ENCODE peak calls at places on chromosomes 12 and 14, in four cellular contexts. E, T, S and V are unnamed samples.

GRCh38 chr12:76679778-76680177 is 84.1 kb upstream of the ZDHHC17 start:
- DNase-seq in T (no peak), E (no peak), S (no peak), V (no peak)

GRCh38 chr12:57456737-57457490 is 1.8 kb downstream of the INHBE start:
- DNase-seq in T (no peak), E (no peak), S (no peak), V (no peak)

GRCh38 chr14:93163570-93163969 is 21.1 kb downstream of the MOAP1 start:
- DNase-seq in S (no peak), E (no peak), T (peak), V (no peak)

GRCh38 chr12:124020398-124021024 is 47.5 kb downstream of the ZNF664 start:
- DNase-seq in T (no peak), E (no peak), S (no peak), V (no peak)

GRCh38 chr14:74574706-74575105 is 37.3 kb downstream of the LTBP2 start:
- DNase-seq in E (no peak), S (no peak), T (no peak), V (no peak)

GRCh38 chr14:67814826-67815225 is 1.6 kb downstream of the ZFYVE26 start:
- DNase-seq in E (no peak), T (no peak), S (no peak), V (no peak)

GRCh38 chr12:93827669-93828068 is 150.5 kb downstream of the CRADD start:
- DNase-seq in T (no peak), E (no peak), S (no peak), V (no peak)

GRCh38 chr12:62976110-62976640 is 41.2 kb upstream of the PPM1H start:
- DNase-seq in S (no peak), T (peak), E (no peak), V (no peak)

GRCh38 chr12:54680374-54680773 is 32.2 kb upstream of the DCD start:
- DNase-seq in E (peak), S (peak), T (peak), V (peak)

GRCh38 chr12:132185698-132186097 is 41.4 kb downstream of the NOC4L start:
- DNase-seq in S (no peak), E (no peak), T (no peak), V (no peak)

GRCh38 chr14:104107611-104108569 is 22.4 kb downstream of the ASPG start:
- DNase-seq in E (peak), S (no peak), T (peak), V (peak)

GRCh38 chr14:61608245-61609142 is 86.8 kb upstream of the HIF1A start:
- DNase-seq in S (no peak), E (peak), T (no peak), V (no peak)

GRCh38 chr14:50590464-50590863 is 30.5 kb downstream of the ATL1 start:
- DNase-seq in S (no peak), E (no peak), T (no peak), V (no peak)

GRCh38 chr12:130572553-130572952 is 143.5 kb downstream of the RIMBP2 start:
- DNase-seq in S (no peak), T (no peak), E (peak), V (no peak)

GRCh38 chr14:82313889-82314288 is 780.2 kb upstream of the SEL1L start:
- DNase-seq in T (no peak), S (no peak), E (no peak), V (no peak)

DNA sequence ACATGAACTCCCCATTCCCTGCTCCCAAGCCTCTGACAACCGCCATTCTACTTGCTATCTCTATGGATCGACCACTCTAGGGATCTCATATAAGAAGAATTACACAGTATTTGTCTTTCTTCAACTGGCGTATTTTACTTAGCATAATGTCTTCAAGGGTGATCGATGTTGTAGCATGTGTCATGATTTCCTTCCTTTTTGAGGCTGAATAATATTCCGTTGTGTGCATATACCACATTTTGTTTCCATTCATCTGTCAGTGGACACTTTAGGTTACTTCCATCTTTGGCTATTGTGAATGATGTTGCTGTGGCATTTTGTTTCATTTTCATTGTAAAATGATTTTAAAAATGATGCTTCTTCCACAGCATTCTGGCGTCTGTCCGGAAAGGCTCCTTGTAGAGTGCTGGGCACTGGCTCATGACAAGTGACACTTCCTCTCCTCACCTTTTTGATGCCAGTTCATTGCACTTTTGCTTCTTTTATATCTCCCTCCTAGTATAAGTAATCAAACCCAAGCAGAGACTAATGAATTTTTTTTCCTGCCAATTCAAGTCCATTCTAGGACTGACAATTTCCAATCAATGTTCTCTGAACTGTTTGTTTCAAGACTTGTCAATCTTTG is 39.3 kb downstream of the SCN8A start:
- DNase-seq in S (no peak), E (no peak), T (no peak), V (no peak)
- TF ChIP-seq MAX in S (no peak), E (no peak), T (no peak), V (no peak)

GRCh38 chr12:85968606-85969005 is 94.5 kb downstream of the NTS start:
- DNase-seq in E (no peak), S (no peak), T (no peak), V (no peak)

GRCh38 chr12:85963322-85963721 is 89.2 kb downstream of the NTS start:
- DNase-seq in S (no peak), E (no peak), T (no peak), V (no peak)
- TF ChIP-seq TEAD4 in S (no peak), E (no peak), T (no peak), V (no peak)

DNA sequence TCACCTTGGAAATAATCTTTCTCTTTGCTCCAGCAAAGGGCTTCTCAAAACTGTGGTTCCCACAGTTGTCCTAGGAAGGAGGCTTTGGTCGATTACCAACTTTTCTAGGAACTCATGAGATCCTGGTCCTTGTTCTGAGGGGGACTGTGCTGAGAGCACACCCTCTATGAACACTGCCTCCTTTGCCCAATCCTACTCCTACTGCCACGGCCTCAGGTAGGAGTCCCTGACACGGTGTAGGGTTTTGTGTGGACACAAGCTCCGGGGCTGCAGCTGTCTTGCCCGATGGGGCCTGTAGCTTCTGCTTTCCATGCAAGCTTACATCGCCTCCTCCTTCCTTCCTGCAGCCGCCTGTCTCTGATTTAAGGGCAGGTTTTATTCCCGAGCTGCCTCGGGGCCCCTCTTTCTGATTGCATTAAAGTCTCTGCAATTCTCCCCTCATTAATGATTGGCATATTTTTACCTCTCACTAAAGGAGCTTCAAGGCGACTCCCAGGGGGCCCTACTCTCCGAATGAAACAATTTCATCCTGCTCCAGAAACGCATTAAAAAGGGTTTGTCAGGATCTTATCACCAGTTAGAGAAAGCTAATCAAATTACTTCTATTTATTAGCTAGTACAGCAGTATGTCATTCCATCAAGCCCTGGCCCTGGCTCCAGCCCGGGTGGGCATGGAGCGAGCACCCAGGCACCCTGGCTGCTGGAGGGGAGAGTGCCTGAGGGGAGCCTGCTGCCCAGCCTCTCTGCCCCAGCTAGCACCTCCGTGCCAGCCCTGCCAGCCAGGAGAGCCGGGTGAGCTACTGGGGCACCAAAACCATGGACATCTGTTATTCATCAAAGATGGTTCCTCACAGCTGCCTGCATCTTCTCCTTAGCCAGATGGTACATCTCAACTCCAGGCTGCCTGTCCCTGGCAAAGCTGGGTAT is 38.1 kb upstream of the ESRRB start:
- DNase-seq in T (no peak), E (peak), S (no peak), V (no peak)
- TF ChIP-seq MAX in T (no peak), E (no peak), S (no peak), V (no peak)

DNA sequence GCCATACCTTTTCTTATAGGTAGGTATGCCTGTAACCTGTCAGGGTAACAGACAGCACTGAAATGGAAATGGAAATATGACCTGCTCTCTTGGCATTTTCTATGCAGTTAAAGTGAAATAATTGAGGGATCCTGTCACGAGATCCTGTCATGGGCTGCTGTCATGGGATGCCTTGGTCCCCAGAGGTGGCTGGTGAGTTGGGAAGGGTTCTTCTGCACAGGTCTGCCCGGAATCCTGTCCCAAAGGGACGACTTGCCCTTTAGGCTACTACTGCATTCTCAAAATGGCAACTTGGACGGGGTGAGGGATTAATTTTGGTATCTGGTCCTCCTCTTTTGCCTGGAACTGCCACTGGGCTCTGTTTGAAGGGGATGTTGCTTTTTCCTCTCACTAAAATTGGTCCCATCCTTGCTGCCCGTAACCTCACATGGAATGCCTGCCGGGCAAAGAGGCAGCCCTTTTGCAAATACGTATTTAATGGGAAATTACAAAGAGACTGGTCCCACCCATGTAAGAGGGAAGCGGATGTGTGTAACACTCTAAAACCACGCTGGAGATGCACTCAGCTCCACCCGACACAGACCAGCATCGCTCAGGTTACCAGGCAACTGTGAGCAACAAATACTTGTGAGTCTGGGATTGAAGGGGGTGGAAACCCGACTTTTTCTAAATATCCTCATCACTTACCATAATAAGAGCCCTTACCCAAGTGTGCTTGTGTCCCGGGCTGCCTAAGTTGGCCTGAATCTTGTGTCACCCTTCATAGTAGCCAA is 47.5 kb downstream of the ELK3 start:
- DNase-seq in T (no peak), E (no peak), S (no peak), V (no peak)
- TF ChIP-seq TEAD4 in T (no peak), E (no peak), S (no peak), V (no peak)

GRCh38 chr12:105231396-105231795 is 4.6 kb downstream of the APPL2 start:
- DNase-seq in T (no peak), E (no peak), S (no peak), V (no peak)
- TF ChIP-seq MAX in T (no peak), E (no peak), S (no peak), V (no peak)

GRCh38 chr12:12537421-12537820 is 25.2 kb downstream of the DUSP16 start:
- DNase-seq in E (no peak), T (no peak), S (no peak), V (no peak)
- TF ChIP-seq TEAD4 in E (no peak), T (no peak), S (no peak), V (no peak)

GRCh38 chr12:107822356-107822755 is 47.9 kb downstream of the ASCL4 start:
- DNase-seq in T (no peak), S (no peak), E (no peak), V (peak)

GRCh38 chr12:107817250-107817649 is 42.7 kb downstream of the ASCL4 start:
- DNase-seq in S (no peak), T (no peak), E (no peak), V (no peak)

GRCh38 chr12:107818984-107819383 is 44.5 kb downstream of the ASCL4 start:
- DNase-seq in E (no peak), T (no peak), S (no peak), V (no peak)
- TF ChIP-seq MAX in E (no peak), T (no peak), S (no peak), V (no peak)

GRCh38 chr14:69004731-69005431 is 25.8 kb upstream of the ACTN1 start:
- DNase-seq in E (no peak), S (no peak), T (no peak), V (no peak)
- TF ChIP-seq TEAD4 in E (no peak), S (peak), T (no peak), V (no peak)

GRCh38 chr12:108634225-108634795 is 616 bp upstream of the SELPLG start:
- DNase-seq in S (no peak), T (peak), E (no peak), V (no peak)

GRCh38 chr12:108633534-108634224 is at the start of gene SELPLG:
- DNase-seq in T (peak), S (no peak), E (no peak), V (no peak)

GRCh38 chr12:108635997-108636808 is 2.5 kb upstream of the SELPLG start:
- DNase-seq in E (no peak), S (no peak), T (no peak), V (no peak)

GRCh38 chr12:108637222-108637621 is 3.5 kb upstream of the SELPLG start:
- DNase-seq in S (no peak), T (no peak), E (no peak), V (no peak)

GRCh38 chr12:108635201-108635996 is 1.7 kb upstream of the SELPLG start:
- DNase-seq in T (peak), S (no peak), E (no peak), V (no peak)
- TF ChIP-seq MAX in T (peak), S (peak), E (no peak), V (peak)